ENCODE peak calls at places on chromosomes 1 and 21, in six cellular contexts. One of them, this sample, is unnamed.

GRCh38 chr1:47440052-47440848 is 2.4 kb downstream of the FOXD2 start:
- DNase-seq in fibroblast of lung: no peak
- DNase-seq in dorsolateral prefrontal cortex: no peak
- DNase-seq in CD4-positive, alpha-beta T cell: no peak
- DNase-seq in CD8-positive, alpha-beta T cell: no peak
- DNase-seq in lung: no peak
- DNase-seq in this sample: no peak

GRCh38 chr1:64623750-64624445 is 121.0 kb upstream of the RAVER2 start:
- DNase-seq in fibroblast of lung: peak
- DNase-seq in dorsolateral prefrontal cortex: no peak
- DNase-seq in CD4-positive, alpha-beta T cell: no peak
- DNase-seq in CD8-positive, alpha-beta T cell: no peak
- DNase-seq in lung: no peak
- DNase-seq in this sample: no peak

GRCh38 chr1:61930246-61930645 is 188.0 kb downstream of the PATJ start:
- DNase-seq in fibroblast of lung: peak
- DNase-seq in dorsolateral prefrontal cortex: no peak
- DNase-seq in CD4-positive, alpha-beta T cell: no peak
- DNase-seq in CD8-positive, alpha-beta T cell: no peak
- DNase-seq in lung: no peak
- DNase-seq in this sample: no peak

GRCh38 chr1:76239470-76239918 is 164.9 kb downstream of the ST6GALNAC3 start:
- DNase-seq in fibroblast of lung: no peak
- DNase-seq in dorsolateral prefrontal cortex: no peak
- DNase-seq in CD4-positive, alpha-beta T cell: no peak
- DNase-seq in CD8-positive, alpha-beta T cell: no peak
- DNase-seq in lung: no peak
- DNase-seq in this sample: no peak

GRCh38 chr1:48931571-48932251 is 155.0 kb upstream of the BEND5 start:
- DNase-seq in fibroblast of lung: peak
- DNase-seq in dorsolateral prefrontal cortex: no peak
- DNase-seq in CD4-positive, alpha-beta T cell: no peak
- DNase-seq in CD8-positive, alpha-beta T cell: no peak
- DNase-seq in lung: peak
- DNase-seq in this sample: no peak

GRCh38 chr1:187985897-187986654 is 1157.3 kb downstream of the PLA2G4A start:
- DNase-seq in fibroblast of lung: no peak
- DNase-seq in dorsolateral prefrontal cortex: no peak
- DNase-seq in CD4-positive, alpha-beta T cell: no peak
- DNase-seq in CD8-positive, alpha-beta T cell: no peak
- DNase-seq in lung: no peak
- DNase-seq in this sample: no peak

GRCh38 chr1:243924188-243924587 is 74.1 kb upstream of the AKT3 start:
- DNase-seq in fibroblast of lung: peak
- DNase-seq in dorsolateral prefrontal cortex: no peak
- DNase-seq in CD4-positive, alpha-beta T cell: no peak
- DNase-seq in CD8-positive, alpha-beta T cell: no peak
- DNase-seq in lung: no peak
- DNase-seq in this sample: no peak

GRCh38 chr1:219629481-219629880 is 16.6 kb upstream of the ZC3H11B start:
- DNase-seq in fibroblast of lung: peak
- DNase-seq in dorsolateral prefrontal cortex: no peak
- DNase-seq in CD4-positive, alpha-beta T cell: no peak
- DNase-seq in CD8-positive, alpha-beta T cell: no peak
- DNase-seq in lung: no peak
- DNase-seq in this sample: no peak

GRCh38 chr1:6967431-6968079 is 182.3 kb downstream of the CAMTA1 start:
- DNase-seq in fibroblast of lung: peak
- DNase-seq in dorsolateral prefrontal cortex: no peak
- DNase-seq in CD4-positive, alpha-beta T cell: no peak
- DNase-seq in CD8-positive, alpha-beta T cell: no peak
- DNase-seq in lung: no peak
- DNase-seq in this sample: no peak

DNA sequence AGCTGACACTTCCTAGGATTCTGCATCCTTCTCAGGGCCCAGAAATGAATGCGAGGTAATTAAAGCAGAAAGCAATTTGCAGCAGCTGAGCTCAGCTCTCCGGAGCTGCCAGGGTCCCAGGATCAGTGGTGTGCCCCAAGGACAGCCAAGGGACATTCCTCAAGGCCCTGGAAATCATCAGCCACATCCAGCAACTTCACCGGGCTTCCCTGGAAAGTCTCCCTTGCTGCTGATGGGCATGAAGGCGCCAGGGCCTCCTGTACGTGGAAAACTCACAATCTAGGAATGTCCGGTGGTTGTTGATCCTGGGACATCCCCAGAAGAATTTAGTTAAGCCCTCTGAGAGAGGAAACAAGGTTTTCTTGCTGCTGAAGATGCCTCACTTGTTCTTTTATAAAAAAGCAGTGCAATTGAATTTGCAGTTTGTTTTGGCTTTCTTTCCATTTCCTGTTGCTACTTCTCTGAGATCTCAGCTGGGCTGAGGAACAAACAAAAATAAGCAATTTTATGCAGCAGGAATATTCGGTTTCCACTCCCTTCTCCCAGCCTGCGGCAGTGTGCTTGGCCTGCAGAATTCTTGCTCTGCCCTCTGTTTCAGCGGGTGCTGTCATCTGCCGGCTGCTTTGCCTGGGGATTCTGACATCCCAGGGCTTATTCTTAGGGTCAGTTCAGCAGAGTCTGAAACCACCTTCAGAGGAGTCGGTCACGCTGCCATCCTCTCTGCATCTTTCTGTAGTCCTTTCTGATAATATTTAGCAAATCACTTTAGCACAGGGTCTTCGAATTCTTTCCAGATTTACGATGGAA is 85.9 kb downstream of the TCP10L start:
- DNase-seq in fibroblast of lung: peak
- DNase-seq in dorsolateral prefrontal cortex: no peak
- DNase-seq in CD4-positive, alpha-beta T cell: no peak
- DNase-seq in CD8-positive, alpha-beta T cell: no peak
- DNase-seq in lung: no peak
- DNase-seq in this sample: no peak
- H3K27ac ChIP-seq in fibroblast of lung: no peak
- H3K27ac ChIP-seq in dorsolateral prefrontal cortex: peak
- H3K27ac ChIP-seq in CD4-positive, alpha-beta T cell: no peak
- H3K27ac ChIP-seq in CD8-positive, alpha-beta T cell: no peak
- H3K27ac ChIP-seq in lung: peak
- H3K27ac ChIP-seq in this sample: no peak

GRCh38 chr1:110857964-110858948 is 14.7 kb upstream of the CD53 start:
- DNase-seq in fibroblast of lung: no peak
- DNase-seq in dorsolateral prefrontal cortex: no peak
- DNase-seq in CD4-positive, alpha-beta T cell: no peak
- DNase-seq in CD8-positive, alpha-beta T cell: no peak
- DNase-seq in lung: no peak
- DNase-seq in this sample: no peak
- H3K27ac ChIP-seq in fibroblast of lung: no peak
- H3K27ac ChIP-seq in dorsolateral prefrontal cortex: peak
- H3K27ac ChIP-seq in CD4-positive, alpha-beta T cell: no peak
- H3K27ac ChIP-seq in CD8-positive, alpha-beta T cell: no peak
- H3K27ac ChIP-seq in lung: no peak
- H3K27ac ChIP-seq in this sample: no peak

DNA sequence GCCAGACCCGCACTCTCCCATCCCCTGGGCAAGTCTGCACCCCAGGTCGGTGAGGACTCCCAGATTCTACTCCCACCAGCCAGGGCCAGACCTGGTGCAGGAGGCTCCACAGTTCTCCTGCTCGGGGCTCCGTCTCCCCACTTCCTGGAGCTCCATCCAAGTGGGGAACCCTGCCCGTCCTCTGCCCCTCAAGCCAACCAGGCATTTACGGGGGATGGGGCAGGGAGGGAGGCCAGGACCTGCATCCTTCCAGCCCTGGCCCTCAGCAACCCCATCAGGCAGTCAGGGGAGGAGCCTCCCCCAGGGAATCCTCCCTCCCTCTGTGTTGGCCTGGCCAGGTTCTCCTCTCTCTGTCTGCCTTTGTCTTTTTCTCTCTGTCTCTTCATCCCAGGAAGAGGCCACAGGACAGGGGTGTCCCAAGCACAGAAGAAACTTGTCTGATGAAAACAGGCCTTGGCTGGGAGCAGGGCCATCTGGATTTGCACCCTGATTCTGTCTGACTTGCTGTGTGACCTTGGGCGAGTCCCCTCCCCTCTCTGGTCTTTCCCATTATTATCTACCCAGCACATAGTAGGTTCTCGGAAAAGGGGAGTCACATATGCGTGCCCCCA is 18.5 kb upstream of the EPHA2 start:
- DNase-seq in fibroblast of lung: no peak
- DNase-seq in dorsolateral prefrontal cortex: no peak
- DNase-seq in CD4-positive, alpha-beta T cell: no peak
- DNase-seq in CD8-positive, alpha-beta T cell: no peak
- DNase-seq in lung: no peak
- DNase-seq in this sample: no peak
- H3K27ac ChIP-seq in fibroblast of lung: no peak
- H3K27ac ChIP-seq in dorsolateral prefrontal cortex: no peak
- H3K27ac ChIP-seq in CD4-positive, alpha-beta T cell: no peak
- H3K27ac ChIP-seq in CD8-positive, alpha-beta T cell: no peak
- H3K27ac ChIP-seq in lung: no peak
- H3K27ac ChIP-seq in this sample: peak

GRCh38 chr1:226736908-226737818 is 1.9 kb downstream of the ITPKB start:
- DNase-seq in fibroblast of lung: peak
- DNase-seq in dorsolateral prefrontal cortex: peak
- DNase-seq in CD4-positive, alpha-beta T cell: peak
- DNase-seq in CD8-positive, alpha-beta T cell: peak
- DNase-seq in lung: peak
- DNase-seq in this sample: peak
- H3K27ac ChIP-seq in fibroblast of lung: peak
- H3K27ac ChIP-seq in dorsolateral prefrontal cortex: peak
- H3K27ac ChIP-seq in CD4-positive, alpha-beta T cell: peak
- H3K27ac ChIP-seq in CD8-positive, alpha-beta T cell: peak
- H3K27ac ChIP-seq in lung: peak
- H3K27ac ChIP-seq in this sample: peak

GRCh38 chr21:45378258-45378966 is 26.6 kb upstream of the COL18A1 start:
- DNase-seq in fibroblast of lung: peak
- DNase-seq in dorsolateral prefrontal cortex: no peak
- DNase-seq in CD4-positive, alpha-beta T cell: no peak
- DNase-seq in CD8-positive, alpha-beta T cell: no peak
- DNase-seq in lung: no peak
- DNase-seq in this sample: no peak

GRCh38 chr21:45379901-45380330 is 25.0 kb upstream of the COL18A1 start:
- DNase-seq in fibroblast of lung: no peak
- DNase-seq in dorsolateral prefrontal cortex: no peak
- DNase-seq in CD4-positive, alpha-beta T cell: no peak
- DNase-seq in CD8-positive, alpha-beta T cell: no peak
- DNase-seq in lung: no peak
- DNase-seq in this sample: no peak

GRCh38 chr21:45377866-45378257 is 27.1 kb upstream of the COL18A1 start:
- DNase-seq in fibroblast of lung: no peak
- DNase-seq in dorsolateral prefrontal cortex: no peak
- DNase-seq in CD4-positive, alpha-beta T cell: no peak
- DNase-seq in CD8-positive, alpha-beta T cell: no peak
- DNase-seq in lung: no peak
- DNase-seq in this sample: no peak

GRCh38 chr21:45380566-45380965 is 24.4 kb upstream of the COL18A1 start:
- DNase-seq in fibroblast of lung: no peak
- DNase-seq in dorsolateral prefrontal cortex: no peak
- DNase-seq in CD4-positive, alpha-beta T cell: no peak
- DNase-seq in CD8-positive, alpha-beta T cell: no peak
- DNase-seq in lung: no peak
- DNase-seq in this sample: no peak

GRCh38 chr21:45379171-45379900 is 25.6 kb upstream of the COL18A1 start:
- DNase-seq in fibroblast of lung: no peak
- DNase-seq in dorsolateral prefrontal cortex: no peak
- DNase-seq in CD4-positive, alpha-beta T cell: no peak
- DNase-seq in CD8-positive, alpha-beta T cell: no peak
- DNase-seq in lung: no peak
- DNase-seq in this sample: no peak
- H3K27ac ChIP-seq in fibroblast of lung: no peak
- H3K27ac ChIP-seq in dorsolateral prefrontal cortex: no peak
- H3K27ac ChIP-seq in CD4-positive, alpha-beta T cell: no peak
- H3K27ac ChIP-seq in CD8-positive, alpha-beta T cell: no peak
- H3K27ac ChIP-seq in lung: no peak
- H3K27ac ChIP-seq in this sample: no peak

DNA sequence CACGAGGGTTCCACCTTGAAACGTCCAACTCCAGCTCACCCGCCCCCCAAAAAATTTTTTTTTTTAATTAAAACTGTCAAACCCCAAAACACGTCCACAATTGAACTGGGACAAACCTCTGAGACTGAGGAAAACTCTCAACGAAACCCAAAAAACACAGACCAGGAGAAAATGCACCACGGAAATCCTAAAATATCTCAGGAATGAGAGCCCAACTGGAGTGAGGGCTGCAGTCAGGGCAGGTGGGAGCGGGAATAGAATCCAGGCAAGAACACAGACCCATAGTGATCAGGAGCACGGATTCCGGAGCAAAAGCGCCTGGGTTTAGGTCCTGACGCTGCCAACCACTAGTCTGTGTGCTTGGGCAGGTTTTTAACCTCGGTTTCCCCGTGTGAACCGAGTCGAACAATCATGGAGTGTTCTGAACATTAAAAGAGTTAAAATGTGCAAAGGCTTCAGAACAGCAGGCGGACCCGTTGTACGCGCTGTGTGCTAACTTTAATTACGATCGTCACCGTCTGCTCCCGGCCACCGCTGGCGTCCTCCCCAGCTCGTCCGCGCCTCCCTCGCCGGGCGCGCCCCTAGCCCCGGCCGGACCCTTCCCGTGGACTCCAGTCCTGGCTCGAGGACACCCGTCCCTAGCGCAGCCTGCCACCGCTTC is 624 bp downstream of the ARHGAP29 start:
- DNase-seq in fibroblast of lung: peak
- DNase-seq in dorsolateral prefrontal cortex: no peak
- DNase-seq in CD4-positive, alpha-beta T cell: no peak
- DNase-seq in CD8-positive, alpha-beta T cell: no peak
- DNase-seq in lung: peak
- DNase-seq in this sample: no peak
- H3K27ac ChIP-seq in fibroblast of lung: peak
- H3K27ac ChIP-seq in dorsolateral prefrontal cortex: peak
- H3K27ac ChIP-seq in CD4-positive, alpha-beta T cell: no peak
- H3K27ac ChIP-seq in CD8-positive, alpha-beta T cell: no peak
- H3K27ac ChIP-seq in lung: peak
- H3K27ac ChIP-seq in this sample: peak

GRCh38 chr1:35044406-35044805 is 12.7 kb upstream of the ZMYM6 start:
- DNase-seq in fibroblast of lung: peak
- DNase-seq in dorsolateral prefrontal cortex: no peak
- DNase-seq in CD4-positive, alpha-beta T cell: no peak
- DNase-seq in CD8-positive, alpha-beta T cell: no peak
- DNase-seq in lung: no peak
- DNase-seq in this sample: no peak

GRCh38 chr1:35047188-35047858 is 15.6 kb upstream of the ZMYM6 start:
- DNase-seq in fibroblast of lung: peak
- DNase-seq in dorsolateral prefrontal cortex: no peak
- DNase-seq in CD4-positive, alpha-beta T cell: no peak
- DNase-seq in CD8-positive, alpha-beta T cell: no peak
- DNase-seq in lung: no peak
- DNase-seq in this sample: no peak

GRCh38 chr1:35043498-35043897 is 11.8 kb upstream of the ZMYM6 start:
- DNase-seq in fibroblast of lung: no peak
- DNase-seq in dorsolateral prefrontal cortex: no peak
- DNase-seq in CD4-positive, alpha-beta T cell: no peak
- DNase-seq in CD8-positive, alpha-beta T cell: no peak
- DNase-seq in lung: no peak
- DNase-seq in this sample: no peak

GRCh38 chr1:35049116-35049515 is 17.4 kb upstream of the ZMYM6 start:
- DNase-seq in fibroblast of lung: peak
- DNase-seq in dorsolateral prefrontal cortex: no peak
- DNase-seq in CD4-positive, alpha-beta T cell: no peak
- DNase-seq in CD8-positive, alpha-beta T cell: no peak
- DNase-seq in lung: no peak
- DNase-seq in this sample: no peak

DNA sequence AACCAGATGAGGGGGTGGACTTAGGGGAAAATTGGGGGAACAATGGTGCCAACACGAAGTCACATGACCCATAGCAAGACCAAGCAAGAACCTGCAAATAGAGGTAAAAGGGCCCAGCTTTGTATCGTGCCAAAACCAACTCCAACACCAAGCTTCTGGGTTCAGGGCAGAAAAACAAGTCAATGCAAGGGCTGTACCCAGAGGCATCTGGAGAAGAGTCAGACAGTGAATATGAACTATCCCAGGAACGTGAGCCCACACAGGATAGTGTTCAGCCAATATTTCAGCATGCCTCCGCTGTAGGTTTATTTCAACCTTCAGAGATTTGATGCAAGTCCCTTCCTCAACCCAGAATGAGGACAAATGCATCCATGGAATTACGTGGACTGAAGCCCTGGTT is 15.0 kb upstream of the ZMYM6 start:
- DNase-seq in fibroblast of lung: no peak
- DNase-seq in dorsolateral prefrontal cortex: no peak
- DNase-seq in CD4-positive, alpha-beta T cell: no peak
- DNase-seq in CD8-positive, alpha-beta T cell: no peak
- DNase-seq in lung: no peak
- DNase-seq in this sample: no peak
- H3K27ac ChIP-seq in fibroblast of lung: no peak
- H3K27ac ChIP-seq in dorsolateral prefrontal cortex: no peak
- H3K27ac ChIP-seq in CD4-positive, alpha-beta T cell: no peak
- H3K27ac ChIP-seq in CD8-positive, alpha-beta T cell: no peak
- H3K27ac ChIP-seq in lung: no peak
- H3K27ac ChIP-seq in this sample: no peak

This sample was measured in caudate nucleus.